ENCODE peak calls at places on chromosomes 11 and 22, in five cellular contexts. E is naive thymus-derived CD4-positive, alpha-beta T cell; R is tibial nerve; T is A673; A is left ventricle myocardium inferior. Z is an unnamed sample.
A peak's percentile ranks its signal among the peaks of the same experiment; 100 is the strongest.

GRCh38 chr11:20090654-20091374 is 69.5 kb downstream of the DBX1 start:
- DNase-seq in E (no peak), R (no peak), T (no peak), A (no peak), Z (no peak)

GRCh38 chr22:24582111-24582814 is 10.6 kb downstream of the LRRC75B start:
- DNase-seq in E (no peak), R (no peak), T (no peak), A (no peak), Z (peak; percentile 73)

GRCh38 chr11:84825140-84825539 is 802.0 kb downstream of the DLG2 start:
- DNase-seq in E (no peak), R (no peak), T (no peak), A (no peak), Z (no peak)

GRCh38 chr11:67634366-67635230 is 4.9 kb upstream of the NUDT8 start:
- DNase-seq in E (no peak), R (no peak), T (no peak), A (no peak), Z (no peak)

GRCh38 chr11:79412761-79413160 is 28.1 kb downstream of the TENM4 start:
- DNase-seq in E (no peak), R (no peak), T (no peak), A (no peak), Z (no peak)

GRCh38 chr11:1109918-1110705 is 35.4 kb downstream of the MUC2 start:
- DNase-seq in E (peak; percentile 4), R (no peak), T (no peak), A (peak; percentile 5), Z (peak; percentile 68)

GRCh38 chr11:108697872-108698473 is 33.1 kb downstream of the DDX10 start:
- DNase-seq in E (peak; percentile 10), R (no peak), T (peak; percentile 85), A (no peak), Z (peak; percentile 55)

GRCh38 chr11:58573451-58574104 is 2.1 kb downstream of the LPXN start:
- DNase-seq in E (peak; percentile 54), R (peak; percentile 41), T (peak; percentile 68), A (peak; percentile 47), Z (peak; percentile 77)

GRCh38 chr22:36838119-36839030 is 21.5 kb upstream of the PVALB start:
- DNase-seq in E (no peak), R (no peak), T (no peak), A (no peak), Z (no peak)

GRCh38 chr22:35016909-35017308 is 49.0 kb upstream of the ISX start:
- DNase-seq in E (no peak), R (no peak), T (no peak), A (no peak), Z (no peak)

GRCh38 chr22:46078241-46079092 is 71.9 kb upstream of the PPARA start:
- DNase-seq in E (no peak), R (peak; percentile 50), T (peak; percentile 87), A (peak; percentile 82), Z (peak; percentile 78)

GRCh38 chr11:9840460-9841004 is 176.7 kb downstream of the SWAP70 start:
- DNase-seq in E (no peak), R (no peak), T (no peak), A (no peak), Z (no peak)
- H3K27ac ChIP-seq in E (no peak overlapping the region), R (peak overlapping the region; percentile 37), T (no peak overlapping the region), A (no peak overlapping the region), Z (no peak overlapping the region)

GRCh38 chr11:41779401-41779960 is 320.0 kb upstream of the LRRC4C start:
- DNase-seq in E (no peak), R (no peak), T (no peak), A (no peak), Z (no peak)
- H3K4me3 ChIP-seq in E (no peak overlapping the region), R (no peak overlapping the region), T (no peak overlapping the region), A (no peak overlapping the region), Z (no peak overlapping the region)

DNA sequence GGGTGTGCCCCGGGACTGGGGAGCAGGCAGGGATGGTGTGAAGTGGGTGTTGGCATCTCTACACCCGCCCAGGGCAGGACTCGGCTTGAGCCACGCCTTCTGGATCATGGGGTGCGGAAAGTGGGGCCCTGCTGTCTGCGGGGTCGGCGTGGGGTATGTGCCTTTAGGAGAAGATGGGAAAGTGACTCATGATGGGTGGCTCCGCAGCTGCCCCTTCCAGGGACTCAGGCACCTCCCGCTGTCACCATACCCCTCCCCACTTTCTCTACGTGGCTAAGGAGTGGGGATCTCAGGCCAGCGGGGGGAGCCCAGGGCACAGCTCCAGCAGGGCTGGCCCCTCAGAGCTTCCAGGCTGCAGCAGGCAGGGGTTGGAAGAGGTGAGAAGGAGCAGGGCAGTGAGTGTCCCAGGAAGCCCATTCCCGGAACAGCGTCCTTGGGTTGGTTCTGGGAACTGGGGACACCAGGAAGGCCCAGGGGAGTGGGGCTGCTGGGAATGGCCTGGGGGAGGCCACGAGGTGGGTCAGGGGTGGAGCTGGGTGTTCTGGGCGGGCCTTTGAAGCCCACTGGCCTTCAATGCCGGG is 102.9 kb upstream of the FGF3 start:
- DNase-seq in E (no peak), R (no peak), T (no peak), A (no peak), Z (peak; percentile 37)
- H3K27me3 ChIP-seq in E (peaks cover 5% of the 10 kb centered on the region), R (no peaks in the 10 kb centered on the region), T (peaks cover 19% of the 10 kb centered on the region), A (peaks cover 74% of the 10 kb centered on the region), Z (no peaks in the 10 kb centered on the region)

DNA sequence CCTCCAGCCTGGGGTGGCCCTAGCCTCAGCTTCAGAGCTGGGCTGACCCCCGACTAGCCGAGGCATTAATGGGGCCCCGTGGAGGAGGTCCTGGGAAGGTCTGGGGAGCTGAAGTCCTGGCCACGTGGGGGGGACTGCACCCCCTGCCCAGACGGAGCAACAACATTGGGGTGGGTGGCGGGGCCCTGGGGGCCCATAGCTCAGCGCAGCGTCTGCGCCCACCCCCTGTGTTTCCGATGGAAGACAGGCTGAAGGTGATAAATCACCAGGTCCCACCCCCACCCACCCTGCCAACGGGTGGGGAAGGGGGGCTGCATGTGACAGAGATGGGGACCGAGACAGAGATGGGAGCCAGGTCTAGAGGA is 8.0 kb downstream of the GP1BB start:
- DNase-seq in E (no peak), R (no peak), T (no peak), A (no peak), Z (no peak)
- H3K27ac ChIP-seq in E (no peak overlapping the region), R (no peak overlapping the region), T (no peak overlapping the region), A (no peak overlapping the region), Z (no peak overlapping the region)

GRCh38 chr22:38214248-38215056 is 12.7 kb downstream of the MAFF start:
- DNase-seq in E (peak; percentile 62), R (peak; percentile 57), T (peak; percentile 78), A (peak; percentile 61), Z (peak; percentile 91)
- H3K4me3 ChIP-seq in E (peak overlapping the region; percentile 30), R (peak overlapping the region; percentile 39), T (peak overlapping the region; percentile 29), A (peak overlapping the region; percentile 49), Z (no peak overlapping the region)

GRCh38 chr22:49583341-49583740 is 244.3 kb downstream of the BRD1 start:
- DNase-seq in E (no peak), R (no peak), T (no peak), A (no peak), Z (peak; percentile 54)
- H3K27me3 ChIP-seq in E (no peaks in the 10 kb centered on the region), R (no peaks in the 10 kb centered on the region), T (no peaks in the 10 kb centered on the region), A (peaks cover 3% of the 10 kb centered on the region), Z (no peaks in the 10 kb centered on the region)

GRCh38 chr22:33838644-33839043 is 81.6 kb downstream of the LARGE1 start:
- DNase-seq in E (no peak), R (no peak), T (no peak), A (no peak), Z (no peak)

GRCh38 chr22:33842006-33842354 is 78.3 kb downstream of the LARGE1 start:
- DNase-seq in E (no peak), R (no peak), T (no peak), A (no peak), Z (no peak)

GRCh38 chr22:33842421-33843094 is 77.7 kb downstream of the LARGE1 start:
- DNase-seq in E (no peak), R (no peak), T (no peak), A (no peak), Z (no peak)

GRCh38 chr22:33844273-33844672 is 76.0 kb downstream of the LARGE1 start:
- DNase-seq in E (no peak), R (no peak), T (no peak), A (no peak), Z (no peak)

DNA sequence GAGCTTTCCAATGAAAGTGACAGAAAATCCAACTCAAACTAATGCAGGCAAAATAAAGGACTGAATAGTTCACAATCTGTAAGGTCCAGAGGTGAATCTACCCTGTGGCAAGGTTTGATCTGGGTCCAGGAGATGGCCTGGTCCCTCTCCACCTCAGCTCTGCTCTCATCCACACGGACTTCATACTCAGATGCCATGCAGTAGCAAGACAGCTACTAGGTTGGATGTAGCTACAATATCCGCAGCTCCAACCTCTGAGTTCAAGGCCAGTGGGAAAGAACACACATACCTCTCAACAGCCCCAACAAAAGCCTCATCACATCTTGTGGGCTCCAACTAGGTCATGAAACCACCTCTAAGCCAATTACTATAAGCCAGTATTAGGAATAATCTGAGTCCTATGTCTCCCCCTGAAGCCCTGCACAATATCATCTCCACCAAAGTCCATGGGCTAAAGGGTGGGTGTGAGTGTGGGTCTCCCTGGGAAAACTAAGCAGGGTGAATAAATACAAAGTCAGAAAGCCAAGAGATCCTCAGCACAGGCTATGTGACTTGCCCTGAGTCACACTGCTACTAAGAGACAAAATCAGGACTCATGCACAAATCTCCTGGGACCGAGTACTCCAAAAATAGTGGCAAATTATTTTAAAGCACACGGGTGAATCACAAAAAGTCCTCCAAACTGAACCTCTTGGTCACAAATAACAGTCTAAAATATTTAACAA is 78.8 kb downstream of the LARGE1 start:
- DNase-seq in E (no peak), R (no peak), T (no peak), A (no peak), Z (no peak)
- H3K27ac ChIP-seq in E (no peak overlapping the region), R (peak overlapping the region; percentile 42), T (no peak overlapping the region), A (peak overlapping the region; percentile 67), Z (peak overlapping the region; percentile 67)